ENCODE peak calls at places on chromosomes 12 and 14, in four cellular contexts. One of them, this sample, is unnamed.

GRCh38 chr14:67765192-67765834 is 51.1 kb downstream of the ZFYVE26 start:
- DNase-seq in colonic mucosa: peak
- DNase-seq in pancreas: no peak
- DNase-seq in GM23248: no peak
- DNase-seq in this sample: no peak

GRCh38 chr12:93727195-93727811 is 50.1 kb downstream of the CRADD start:
- DNase-seq in colonic mucosa: no peak
- DNase-seq in pancreas: no peak
- DNase-seq in GM23248: no peak
- DNase-seq in this sample: no peak

GRCh38 chr12:70247653-70248199 is 4.5 kb downstream of the CNOT2 start:
- DNase-seq in colonic mucosa: no peak
- DNase-seq in pancreas: no peak
- DNase-seq in GM23248: peak
- DNase-seq in this sample: no peak

GRCh38 chr14:76686646-76687045 is 74.6 kb upstream of the VASH1 start:
- DNase-seq in colonic mucosa: no peak
- DNase-seq in pancreas: no peak
- DNase-seq in GM23248: no peak
- DNase-seq in this sample: no peak

GRCh38 chr12:26906704-26907103 is 31.1 kb downstream of the INTS13 start:
- DNase-seq in colonic mucosa: no peak
- DNase-seq in pancreas: peak
- DNase-seq in GM23248: no peak
- DNase-seq in this sample: no peak

GRCh38 chr12:59637657-59638150 is 41.9 kb downstream of the SLC16A7 start:
- DNase-seq in colonic mucosa: no peak
- DNase-seq in pancreas: no peak
- DNase-seq in GM23248: no peak
- DNase-seq in this sample: no peak

GRCh38 chr12:3795096-3795799 is 42.3 kb upstream of the CRACR2A start:
- DNase-seq in colonic mucosa: no peak
- DNase-seq in pancreas: no peak
- DNase-seq in GM23248: no peak
- DNase-seq in this sample: no peak

GRCh38 chr14:55749201-55749812 is 169.3 kb downstream of the KTN1 start:
- DNase-seq in colonic mucosa: no peak
- DNase-seq in pancreas: peak
- DNase-seq in GM23248: peak
- DNase-seq in this sample: no peak

GRCh38 chr14:98685725-98686124 is 586.3 kb downstream of the BCL11B start:
- DNase-seq in colonic mucosa: no peak
- DNase-seq in pancreas: no peak
- DNase-seq in GM23248: no peak
- DNase-seq in this sample: no peak

GRCh38 chr14:79764288-79764687 is 447.0 kb downstream of the DIO2 start:
- DNase-seq in colonic mucosa: no peak
- DNase-seq in pancreas: no peak
- DNase-seq in GM23248: no peak
- DNase-seq in this sample: no peak

GRCh38 chr14:76966535-76966934 is 62.0 kb downstream of the IRF2BPL start:
- DNase-seq in colonic mucosa: no peak
- DNase-seq in pancreas: no peak
- DNase-seq in GM23248: no peak
- DNase-seq in this sample: no peak

GRCh38 chr14:104467641-104468040 is 111.9 kb upstream of the C14orf180 start:
- DNase-seq in colonic mucosa: no peak
- DNase-seq in pancreas: no peak
- DNase-seq in GM23248: no peak
- DNase-seq in this sample: no peak

GRCh38 chr14:81772391-81772790 is 238.7 kb upstream of the SEL1L start:
- DNase-seq in colonic mucosa: no peak
- DNase-seq in pancreas: no peak
- DNase-seq in GM23248: no peak
- DNase-seq in this sample: no peak

GRCh38 chr12:113266106-113266895 is 45.0 kb downstream of the TPCN1 start:
- DNase-seq in colonic mucosa: no peak
- DNase-seq in pancreas: no peak
- DNase-seq in GM23248: no peak
- DNase-seq in this sample: no peak

GRCh38 chr12:110577717-110578521 is 5.2 kb downstream of the PPTC7 start:
- DNase-seq in colonic mucosa: peak
- DNase-seq in pancreas: no peak
- DNase-seq in GM23248: peak
- DNase-seq in this sample: peak

GRCh38 chr12:75979181-75979580 is 52.4 kb downstream of the PHLDA1 start:
- DNase-seq in colonic mucosa: no peak
- DNase-seq in pancreas: no peak
- DNase-seq in GM23248: peak
- DNase-seq in this sample: no peak

GRCh38 chr12:49138587-49138986 is 7.4 kb upstream of the TUBA1B start:
- DNase-seq in colonic mucosa: no peak
- DNase-seq in pancreas: no peak
- DNase-seq in GM23248: no peak
- DNase-seq in this sample: no peak

GRCh38 chr12:113727651-113728061 is 238.5 kb downstream of the RBM19 start:
- DNase-seq in colonic mucosa: no peak
- DNase-seq in pancreas: no peak
- DNase-seq in GM23248: peak
- DNase-seq in this sample: peak

GRCh38 chr12:43332977-43333649 is 218.9 kb downstream of the ADAMTS20 start:
- DNase-seq in colonic mucosa: no peak
- DNase-seq in pancreas: no peak
- DNase-seq in GM23248: peak
- DNase-seq in this sample: no peak

GRCh38 chr12:62808166-62808879 is 126.6 kb downstream of the PPM1H start:
- DNase-seq in colonic mucosa: no peak
- DNase-seq in pancreas: no peak
- DNase-seq in GM23248: no peak
- DNase-seq in this sample: no peak

DNA sequence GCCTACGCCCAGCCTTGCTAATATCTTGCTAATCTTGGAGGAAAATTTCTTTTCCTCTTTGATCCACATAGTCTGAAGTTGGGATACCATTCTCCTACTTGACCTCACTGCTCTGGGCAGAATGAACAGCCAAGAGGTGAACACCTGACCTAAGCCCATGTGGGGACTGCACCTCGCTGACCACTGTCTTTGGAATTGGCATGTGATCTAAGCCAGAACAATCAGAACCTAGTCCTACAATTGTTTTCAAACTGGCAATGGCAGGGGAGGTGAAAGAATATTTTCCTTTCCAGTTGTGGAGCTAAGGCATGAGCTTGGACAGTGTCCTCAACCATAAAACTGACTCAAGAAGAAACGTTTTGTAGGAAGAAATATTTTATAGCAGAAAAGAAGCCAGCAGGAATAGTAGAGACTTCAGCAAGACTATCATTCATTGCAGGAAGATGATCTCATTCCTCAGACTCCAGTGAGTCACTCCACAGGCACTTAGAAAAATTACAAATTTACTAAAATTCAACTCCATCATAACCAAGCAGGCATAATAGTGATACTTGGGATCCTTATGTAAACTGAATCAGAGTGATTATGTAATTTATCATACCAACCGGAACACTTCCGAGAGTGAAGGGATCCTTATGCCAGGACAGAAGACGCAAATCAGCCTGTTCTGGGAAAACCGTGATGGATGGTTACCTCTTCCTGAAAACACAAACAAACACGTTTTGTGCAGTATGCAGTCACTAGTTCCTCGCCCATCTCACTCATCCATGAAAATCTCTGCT is 14.7 kb downstream of the PTPRO start:
- DNase-seq in colonic mucosa: no peak
- DNase-seq in pancreas: no peak
- DNase-seq in GM23248: peak
- DNase-seq in this sample: no peak
- H3K27ac ChIP-seq in colonic mucosa: no peak
- H3K27ac ChIP-seq in pancreas: no peak
- H3K27ac ChIP-seq in GM23248: peak
- H3K27ac ChIP-seq in this sample: peak

DNA sequence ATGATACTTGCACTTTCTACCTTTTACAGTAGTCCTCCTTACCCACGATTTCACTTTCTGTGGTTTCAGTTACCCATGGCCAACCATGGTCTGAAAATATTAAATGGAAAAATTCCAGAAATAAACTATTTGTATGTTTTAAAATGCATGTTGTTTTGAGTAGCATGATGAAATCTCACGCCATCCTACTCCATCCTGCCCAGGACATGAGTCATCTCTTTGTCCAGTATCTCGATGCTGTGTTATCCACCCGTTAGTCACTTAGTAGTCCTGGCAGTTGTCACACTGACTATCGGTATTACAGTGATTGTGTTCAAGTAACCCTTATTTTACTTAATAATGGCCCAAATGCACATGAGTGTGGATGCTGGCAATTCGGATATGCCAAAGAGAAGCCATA is 22.4 kb downstream of the SYT1 start:
- DNase-seq in colonic mucosa: no peak
- DNase-seq in pancreas: no peak
- DNase-seq in GM23248: peak
- DNase-seq in this sample: peak
- H3K4me3 ChIP-seq in colonic mucosa: no peak
- H3K4me3 ChIP-seq in pancreas: no peak
- H3K4me3 ChIP-seq in GM23248: peak
- H3K4me3 ChIP-seq in this sample: no peak

DNA sequence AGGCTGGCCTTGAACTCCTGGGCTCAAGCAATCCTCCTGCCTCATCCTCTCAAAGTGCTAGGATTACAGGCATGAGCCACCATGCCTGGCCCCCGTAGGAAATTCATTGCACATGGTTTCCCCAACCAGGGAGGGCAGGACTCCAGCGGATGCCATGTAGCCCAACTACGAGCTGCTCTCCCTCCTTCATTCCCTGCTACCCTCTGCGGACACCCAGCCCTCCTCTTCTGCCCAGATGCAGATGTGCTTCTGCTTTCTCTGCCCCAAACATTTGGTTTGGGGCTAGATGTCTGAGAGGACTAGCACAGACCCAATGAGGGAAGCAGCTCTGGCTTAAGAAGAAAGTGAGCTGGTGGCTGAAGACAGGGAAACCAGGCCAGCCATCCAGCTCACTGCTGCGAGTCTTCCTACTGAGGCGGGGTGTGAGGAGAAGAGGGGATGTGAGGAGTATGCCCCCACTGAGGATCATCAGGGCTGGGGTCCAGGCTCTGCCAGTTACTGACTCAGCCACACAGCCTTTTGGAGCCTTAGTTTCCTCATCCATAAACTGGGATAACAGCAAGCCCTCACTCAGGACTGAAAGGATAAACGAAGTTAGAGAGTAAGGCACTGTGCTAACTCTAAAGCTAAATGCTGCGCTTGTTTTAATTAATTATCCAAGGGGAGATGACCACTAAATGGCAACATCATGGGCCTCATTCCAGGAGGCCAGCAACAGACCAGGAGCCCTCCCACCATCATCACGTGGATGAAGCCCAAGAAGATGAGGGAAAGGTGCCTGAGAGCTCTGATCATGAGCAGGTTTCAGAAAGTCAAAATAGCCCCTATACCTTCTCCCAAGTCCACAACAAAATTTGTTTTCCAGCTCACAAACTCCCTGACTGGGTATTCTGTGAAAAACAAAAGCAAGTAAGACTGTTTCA is 10.9 kb downstream of the CTDSP2 start:
- DNase-seq in colonic mucosa: no peak
- DNase-seq in pancreas: no peak
- DNase-seq in GM23248: peak
- DNase-seq in this sample: peak
- H3K27ac ChIP-seq in colonic mucosa: peak
- H3K27ac ChIP-seq in pancreas: no peak
- H3K27ac ChIP-seq in GM23248: peak
- H3K27ac ChIP-seq in this sample: no peak

DNA sequence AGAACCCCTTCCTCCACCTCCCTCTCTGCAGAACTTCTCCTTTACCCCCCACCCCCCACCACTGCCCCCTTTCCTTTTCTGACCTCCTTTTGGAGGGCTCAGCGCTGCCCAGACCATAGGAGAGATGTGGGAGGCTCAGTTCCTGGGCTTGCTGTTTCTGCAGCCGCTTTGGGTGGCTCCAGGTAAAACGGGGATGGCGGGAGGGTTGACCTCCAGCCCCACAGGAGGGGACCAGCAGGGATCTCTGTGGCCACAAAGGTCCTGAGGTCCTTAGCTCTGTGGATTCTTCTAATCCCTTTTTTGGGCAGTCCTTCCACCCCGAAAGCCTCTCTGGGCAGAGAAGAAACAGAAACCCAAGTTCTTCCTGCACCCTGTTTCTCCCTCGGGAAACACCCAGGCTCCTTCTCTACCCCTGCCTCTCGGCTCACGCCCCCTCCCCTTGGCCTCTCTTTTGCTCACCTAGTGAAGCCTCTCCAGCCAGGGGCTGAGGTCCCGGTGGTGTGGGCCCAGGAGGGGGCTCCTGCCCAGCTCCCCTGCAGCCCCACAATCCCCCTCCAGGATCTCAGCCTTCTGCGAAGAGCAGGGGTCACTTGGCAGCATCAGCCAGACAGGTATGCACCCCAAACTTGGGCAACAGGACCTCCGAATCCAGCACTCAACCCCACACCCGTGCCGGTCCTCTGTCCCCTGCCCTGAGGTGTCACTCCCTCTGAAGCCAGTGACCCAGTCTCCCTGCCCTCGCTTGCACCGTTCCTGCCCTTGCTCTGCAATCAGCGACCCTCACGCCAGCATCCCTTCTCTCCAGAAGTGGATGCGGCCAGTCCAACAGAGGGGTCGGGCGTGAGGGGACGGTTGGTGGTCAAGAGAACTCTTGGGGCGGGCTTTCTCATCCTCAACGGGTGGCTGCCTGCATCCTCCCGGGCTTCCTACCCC is 675 bp downstream of the LAG3 start:
- DNase-seq in colonic mucosa: no peak
- DNase-seq in pancreas: no peak
- DNase-seq in GM23248: no peak
- DNase-seq in this sample: no peak
- H3K4me3 ChIP-seq in colonic mucosa: peak
- H3K4me3 ChIP-seq in pancreas: no peak
- H3K4me3 ChIP-seq in GM23248: no peak
- H3K4me3 ChIP-seq in this sample: no peak

DNA sequence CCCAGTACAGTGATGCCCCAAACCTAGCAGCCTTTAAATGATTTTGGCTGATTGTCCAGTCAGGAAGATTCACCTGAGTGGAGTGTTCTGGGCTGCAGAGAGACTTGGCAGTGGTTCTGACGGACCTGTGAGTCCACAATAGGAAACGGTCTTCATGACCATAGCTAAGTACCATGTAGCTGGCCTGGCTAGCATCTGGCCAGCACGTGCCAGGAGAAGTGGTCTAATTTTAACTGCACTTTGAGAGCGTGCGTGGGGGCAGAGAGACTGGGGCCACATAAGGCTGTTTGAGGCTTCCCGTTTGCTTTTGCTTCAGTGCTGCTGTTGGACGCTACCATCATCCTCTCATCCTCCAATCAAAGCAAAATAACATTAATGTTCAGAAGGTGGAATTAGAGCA is 54.7 kb downstream of the PPM1A start:
- DNase-seq in colonic mucosa: no peak
- DNase-seq in pancreas: no peak
- DNase-seq in GM23248: no peak
- DNase-seq in this sample: no peak
- H3K27ac ChIP-seq in colonic mucosa: no peak
- H3K27ac ChIP-seq in pancreas: no peak
- H3K27ac ChIP-seq in GM23248: no peak
- H3K27ac ChIP-seq in this sample: no peak

This sample was measured in SJSA1.